ENCODE peak calls at places on chromosomes 13 and 19, in six cellular contexts. One of them, this sample, is unnamed.

GRCh38 chr13:80214521-80214941 is 126.4 kb downstream of the SPRY2 start:
- DNase-seq in retinal pigment epithelial cell: no peak
- DNase-seq in cardiac muscle cell: no peak
- DNase-seq in endodermal cell: no peak
- DNase-seq in astrocyte: peak; percentile 47
- DNase-seq in SK-N-SH: peak; percentile 52
- DNase-seq in this sample: no peak

GRCh38 chr19:1266818-1267440 is 2.2 kb upstream of the CIRBP start:
- DNase-seq in astrocyte: no peak
- DNase-seq in cardiac muscle cell: peak; percentile 64
- DNase-seq in retinal pigment epithelial cell: no peak
- DNase-seq in endodermal cell: peak; percentile 93
- DNase-seq in SK-N-SH: peak; percentile 85
- DNase-seq in this sample: peak; percentile 90

GRCh38 chr13:112781881-112782361 is 92.1 kb downstream of the ATP11A start:
- DNase-seq in astrocyte: peak; percentile 56
- DNase-seq in retinal pigment epithelial cell: no peak
- DNase-seq in endodermal cell: no peak
- DNase-seq in cardiac muscle cell: no peak
- DNase-seq in SK-N-SH: peak; percentile 75
- DNase-seq in this sample: no peak

GRCh38 chr13:51620165-51620983 is 36.1 kb downstream of the WDFY2 start:
- DNase-seq in endodermal cell: no peak
- DNase-seq in SK-N-SH: no peak
- DNase-seq in cardiac muscle cell: no peak
- DNase-seq in retinal pigment epithelial cell: no peak
- DNase-seq in astrocyte: no peak
- DNase-seq in this sample: no peak

GRCh38 chr13:97659602-97660001 is 225.6 kb downstream of the RAP2A start:
- DNase-seq in SK-N-SH: peak; percentile 46
- DNase-seq in retinal pigment epithelial cell: no peak
- DNase-seq in astrocyte: no peak
- DNase-seq in cardiac muscle cell: peak; percentile 59
- DNase-seq in endodermal cell: no peak
- DNase-seq in this sample: peak; percentile 21

GRCh38 chr13:103130681-103131210 is 64.5 kb upstream of the SLC10A2 start:
- DNase-seq in astrocyte: no peak
- DNase-seq in retinal pigment epithelial cell: no peak
- DNase-seq in endodermal cell: no peak
- DNase-seq in cardiac muscle cell: no peak
- DNase-seq in SK-N-SH: no peak
- DNase-seq in this sample: no peak

GRCh38 chr13:99526549-99526948 is 25.3 kb downstream of the TM9SF2 start:
- DNase-seq in astrocyte: no peak
- DNase-seq in SK-N-SH: no peak
- DNase-seq in endodermal cell: no peak
- DNase-seq in retinal pigment epithelial cell: no peak
- DNase-seq in cardiac muscle cell: peak; percentile 34
- DNase-seq in this sample: no peak

GRCh38 chr19:42529248-42529764 is 1.0 kb upstream of the CEACAM1 start:
- DNase-seq in retinal pigment epithelial cell: no peak
- DNase-seq in cardiac muscle cell: peak; percentile 78
- DNase-seq in astrocyte: no peak
- DNase-seq in SK-N-SH: peak; percentile 77
- DNase-seq in endodermal cell: peak; percentile 93
- DNase-seq in this sample: peak; percentile 69

GRCh38 chr13:33497146-33497845 is 211.7 kb upstream of the STARD13 start:
- DNase-seq in SK-N-SH: no peak
- DNase-seq in cardiac muscle cell: peak; percentile 11
- DNase-seq in astrocyte: peak; percentile 67
- DNase-seq in endodermal cell: no peak
- DNase-seq in retinal pigment epithelial cell: no peak
- DNase-seq in this sample: no peak

GRCh38 chr13:23778007-23778687 is 111.1 kb downstream of the MIPEP start:
- DNase-seq in astrocyte: no peak
- DNase-seq in endodermal cell: no peak
- DNase-seq in SK-N-SH: no peak
- DNase-seq in retinal pigment epithelial cell: no peak
- DNase-seq in cardiac muscle cell: no peak
- DNase-seq in this sample: no peak
- TF ChIP-seq CTCF in astrocyte: peak; percentile 9
- TF ChIP-seq CTCF in endodermal cell: no peak
- TF ChIP-seq CTCF in SK-N-SH: no peak
- TF ChIP-seq CTCF in retinal pigment epithelial cell: peak; percentile 24
- TF ChIP-seq CTCF in cardiac muscle cell: peak; percentile 29
- TF ChIP-seq CTCF in this sample: no peak

DNA sequence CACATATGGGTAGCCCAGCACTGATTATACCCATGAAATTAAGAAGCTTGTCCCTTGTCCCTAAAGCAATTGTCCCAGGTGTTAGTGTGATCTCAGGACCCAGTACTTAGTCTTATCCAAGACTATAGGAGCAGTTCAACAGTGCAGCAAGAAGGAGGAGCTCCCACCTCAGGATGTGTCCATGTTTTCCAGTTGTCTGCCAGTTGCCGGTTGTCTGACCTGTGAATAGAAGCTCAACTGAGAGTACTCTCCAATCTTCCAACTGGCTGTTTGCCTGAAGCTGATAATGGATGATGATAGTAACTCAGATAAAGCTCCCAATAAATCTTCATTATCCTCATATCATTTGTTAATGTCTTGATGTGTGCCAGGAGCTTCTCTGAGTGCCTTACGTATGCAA is 107.2 kb upstream of the HTR2A start:
- DNase-seq in astrocyte: peak; percentile 54
- DNase-seq in retinal pigment epithelial cell: no peak
- DNase-seq in SK-N-SH: no peak
- DNase-seq in cardiac muscle cell: peak; percentile 23
- DNase-seq in endodermal cell: no peak
- DNase-seq in this sample: no peak
- TF ChIP-seq CTCF in astrocyte: no peak
- TF ChIP-seq CTCF in retinal pigment epithelial cell: no peak
- TF ChIP-seq CTCF in SK-N-SH: peak; percentile 16
- TF ChIP-seq CTCF in cardiac muscle cell: peak; percentile 24
- TF ChIP-seq CTCF in endodermal cell: peak; percentile 56
- TF ChIP-seq CTCF in this sample: no peak

DNA sequence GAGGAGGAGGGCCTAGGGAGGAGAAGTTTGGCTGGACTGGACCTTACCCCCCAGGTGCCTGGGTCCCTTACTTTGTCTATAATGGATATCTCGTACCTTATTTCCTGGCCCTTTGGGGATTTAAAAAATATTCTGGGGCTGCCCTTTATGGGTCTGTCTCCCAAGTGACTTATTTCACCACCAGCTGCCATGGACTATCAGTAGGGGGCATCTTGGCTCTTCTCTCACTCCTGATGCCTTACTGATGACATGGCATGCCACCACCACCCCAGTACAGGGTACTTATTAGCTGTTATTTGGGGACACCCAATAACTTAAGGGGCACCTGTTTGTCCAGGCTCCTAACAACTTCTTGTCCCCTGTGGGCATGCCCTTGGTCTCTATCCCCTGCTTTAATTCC is 38.0 kb downstream of the NFIX start:
- DNase-seq in SK-N-SH: no peak
- DNase-seq in endodermal cell: no peak
- DNase-seq in astrocyte: no peak
- DNase-seq in retinal pigment epithelial cell: no peak
- DNase-seq in cardiac muscle cell: no peak
- DNase-seq in this sample: no peak
- TF ChIP-seq CTCF in SK-N-SH: peak; percentile 49
- TF ChIP-seq CTCF in endodermal cell: peak; percentile 45
- TF ChIP-seq CTCF in astrocyte: no peak
- TF ChIP-seq CTCF in retinal pigment epithelial cell: peak; percentile 28
- TF ChIP-seq CTCF in cardiac muscle cell: peak; percentile 25
- TF ChIP-seq CTCF in this sample: no peak

DNA sequence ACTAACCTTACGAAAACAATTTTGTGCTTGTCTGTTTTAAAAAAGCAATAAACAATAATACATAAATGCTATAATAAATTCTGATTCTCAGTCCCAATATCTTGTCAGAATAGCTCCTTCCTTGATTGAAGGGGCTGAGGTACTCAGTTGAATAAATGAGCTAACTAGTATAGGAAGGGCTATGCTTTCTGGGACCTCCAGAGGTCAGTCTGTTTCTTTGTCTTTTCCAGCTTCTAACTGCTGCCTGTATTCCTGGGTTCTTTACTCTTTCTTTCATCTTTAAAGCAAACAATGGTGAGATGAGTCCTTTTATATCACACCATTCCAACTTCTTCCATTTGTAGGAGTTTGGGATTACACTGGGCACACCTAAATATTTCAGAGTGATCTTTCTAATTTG is 1297.0 kb upstream of the ATXN8OS start:
- DNase-seq in SK-N-SH: peak; percentile 3
- DNase-seq in cardiac muscle cell: no peak
- DNase-seq in astrocyte: no peak
- DNase-seq in endodermal cell: no peak
- DNase-seq in retinal pigment epithelial cell: no peak
- DNase-seq in this sample: no peak
- TF ChIP-seq CTCF in SK-N-SH: peak; percentile 27
- TF ChIP-seq CTCF in cardiac muscle cell: no peak
- TF ChIP-seq CTCF in astrocyte: no peak
- TF ChIP-seq CTCF in endodermal cell: peak; percentile 79
- TF ChIP-seq CTCF in retinal pigment epithelial cell: peak; percentile 49
- TF ChIP-seq CTCF in this sample: no peak

DNA sequence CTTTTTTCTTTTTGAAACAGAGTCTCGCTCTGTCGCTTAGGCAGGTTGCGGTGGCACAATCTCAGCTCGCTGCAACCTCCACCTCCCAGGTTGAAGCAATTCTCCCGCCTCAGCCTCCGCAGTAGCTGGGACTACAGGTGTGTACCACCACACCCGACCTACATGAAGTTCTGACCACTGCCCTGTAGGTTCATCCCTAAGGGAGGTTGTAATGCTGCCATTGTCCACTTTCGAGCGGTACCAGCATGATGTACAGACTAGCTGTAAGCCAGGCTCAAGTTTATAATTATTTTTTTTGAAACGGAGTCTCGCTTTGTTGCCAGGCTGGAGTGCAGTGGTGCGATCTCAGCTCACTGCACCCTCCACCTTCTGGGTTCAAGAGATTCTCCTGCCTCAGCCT is 11.6 kb upstream of the COX7A1 start:
- DNase-seq in astrocyte: no peak
- DNase-seq in cardiac muscle cell: no peak
- DNase-seq in SK-N-SH: no peak
- DNase-seq in retinal pigment epithelial cell: no peak
- DNase-seq in endodermal cell: no peak
- DNase-seq in this sample: no peak
- TF ChIP-seq CTCF in astrocyte: no peak
- TF ChIP-seq CTCF in cardiac muscle cell: no peak
- TF ChIP-seq CTCF in SK-N-SH: no peak
- TF ChIP-seq CTCF in retinal pigment epithelial cell: no peak
- TF ChIP-seq CTCF in endodermal cell: no peak
- TF ChIP-seq CTCF in this sample: no peak

DNA sequence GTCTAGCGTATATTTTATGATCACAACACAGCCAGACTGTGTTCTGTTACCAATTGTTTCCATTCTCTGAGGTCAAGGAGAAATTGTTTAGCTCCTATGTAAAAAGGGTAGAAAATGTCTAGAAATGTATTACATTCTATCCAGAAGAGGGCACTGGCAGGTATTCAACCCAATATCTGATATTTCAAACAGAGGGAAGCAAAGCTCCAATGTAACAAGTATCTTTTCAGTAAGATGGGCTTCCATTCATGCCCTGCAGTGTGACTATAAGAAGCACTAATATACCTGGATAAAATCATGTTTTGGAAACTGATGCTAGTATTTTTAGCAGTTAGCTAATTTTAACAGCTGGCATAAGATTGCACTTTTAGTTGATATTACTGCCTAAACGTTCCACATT is 312.7 kb downstream of the FGF14 start:
- DNase-seq in astrocyte: no peak
- DNase-seq in retinal pigment epithelial cell: no peak
- DNase-seq in endodermal cell: no peak
- DNase-seq in cardiac muscle cell: no peak
- DNase-seq in SK-N-SH: no peak
- DNase-seq in this sample: no peak
- TF ChIP-seq CTCF in astrocyte: no peak
- TF ChIP-seq CTCF in retinal pigment epithelial cell: peak; percentile 45
- TF ChIP-seq CTCF in endodermal cell: peak; percentile 53
- TF ChIP-seq CTCF in cardiac muscle cell: no peak
- TF ChIP-seq CTCF in SK-N-SH: peak; percentile 53
- TF ChIP-seq CTCF in this sample: peak; percentile 26

GRCh38 chr13:36817996-36818395 is 1.0 kb upstream of the RFXAP start:
- DNase-seq in astrocyte: no peak
- DNase-seq in endodermal cell: no peak
- DNase-seq in cardiac muscle cell: no peak
- DNase-seq in retinal pigment epithelial cell: no peak
- DNase-seq in SK-N-SH: no peak
- DNase-seq in this sample: no peak
- TF ChIP-seq CTCF in astrocyte: no peak
- TF ChIP-seq CTCF in endodermal cell: peak; percentile 31
- TF ChIP-seq CTCF in cardiac muscle cell: no peak
- TF ChIP-seq CTCF in retinal pigment epithelial cell: peak; percentile 7
- TF ChIP-seq CTCF in SK-N-SH: no peak
- TF ChIP-seq CTCF in this sample: no peak

DNA sequence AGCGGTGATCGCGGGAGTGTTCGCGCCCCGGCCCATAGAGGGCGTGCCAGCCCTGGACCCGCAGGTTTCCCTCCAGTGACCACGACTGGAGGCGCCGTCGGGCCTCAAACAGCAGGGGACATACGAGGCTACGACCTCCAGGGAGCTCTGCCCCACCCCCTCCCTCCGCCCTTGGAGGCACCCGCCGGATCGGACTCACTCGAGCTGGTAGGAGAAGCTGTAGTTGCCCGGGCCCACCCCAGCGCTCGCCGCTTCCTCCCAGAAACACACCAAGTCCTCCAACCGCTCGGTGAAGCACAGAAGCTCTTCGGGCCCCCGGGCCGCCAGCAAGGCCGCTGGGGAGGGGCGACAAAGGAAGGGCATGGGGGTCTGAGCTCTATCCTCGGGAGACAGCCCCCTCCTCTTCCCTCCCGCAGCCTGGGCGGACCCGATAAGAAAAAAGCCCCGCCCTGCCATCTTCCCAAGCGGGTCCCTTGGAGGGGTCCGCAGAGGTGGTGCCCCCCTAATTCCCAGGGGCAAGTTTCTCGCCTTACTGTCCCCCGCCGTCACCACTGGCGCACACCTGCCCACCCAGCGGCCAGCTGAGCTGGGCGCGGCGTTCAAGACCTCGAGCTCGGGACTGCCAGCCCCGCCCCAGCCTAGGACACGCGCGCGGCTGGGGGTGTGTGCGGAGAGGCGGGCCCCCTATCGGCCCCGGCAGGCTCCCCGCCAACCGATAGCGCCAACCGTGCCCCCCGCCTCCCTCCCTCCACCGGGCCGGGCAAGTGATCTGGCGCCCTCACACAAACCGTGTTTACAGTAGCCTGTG is 1.0 kb downstream of the EPOR start:
- DNase-seq in SK-N-SH: peak; percentile 74
- DNase-seq in cardiac muscle cell: peak; percentile 42
- DNase-seq in endodermal cell: peak; percentile 94
- DNase-seq in astrocyte: no peak
- DNase-seq in retinal pigment epithelial cell: no peak
- DNase-seq in this sample: peak; percentile 62
- TF ChIP-seq CTCF in SK-N-SH: peak; percentile 72
- TF ChIP-seq CTCF in cardiac muscle cell: peak; percentile 80
- TF ChIP-seq CTCF in endodermal cell: peak; percentile 93
- TF ChIP-seq CTCF in astrocyte: peak; percentile 25
- TF ChIP-seq CTCF in retinal pigment epithelial cell: peak; percentile 74
- TF ChIP-seq CTCF in this sample: peak; percentile 65

DNA sequence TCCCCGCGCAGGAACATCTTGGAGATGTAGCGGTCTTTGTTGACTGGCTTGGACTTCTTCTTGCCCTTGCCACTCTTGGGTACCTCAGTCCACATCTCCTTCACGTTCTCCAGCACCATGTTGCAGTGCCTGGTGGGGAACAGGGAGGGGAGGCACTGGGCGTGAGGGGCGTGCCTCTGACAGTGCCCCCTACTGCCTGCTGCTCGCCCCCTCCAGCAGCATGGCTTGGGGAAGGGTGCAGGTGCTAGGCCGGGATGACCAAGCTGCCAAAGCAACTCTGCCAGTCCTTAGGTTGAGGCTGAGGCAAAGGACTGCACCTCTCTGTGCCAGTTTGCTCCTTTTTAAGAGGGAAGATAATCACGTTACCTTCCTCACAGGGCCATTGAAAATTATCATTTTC is 4.2 kb downstream of the SNRPD2 start:
- DNase-seq in SK-N-SH: no peak
- DNase-seq in retinal pigment epithelial cell: no peak
- DNase-seq in cardiac muscle cell: no peak
- DNase-seq in astrocyte: no peak
- DNase-seq in endodermal cell: no peak
- DNase-seq in this sample: no peak
- TF ChIP-seq CTCF in SK-N-SH: no peak
- TF ChIP-seq CTCF in retinal pigment epithelial cell: no peak
- TF ChIP-seq CTCF in cardiac muscle cell: no peak
- TF ChIP-seq CTCF in astrocyte: no peak
- TF ChIP-seq CTCF in endodermal cell: no peak
- TF ChIP-seq CTCF in this sample: no peak